ENCODE peak calls at places on chromosome 13, in seven cellular contexts. A, I, M, P, S, U and Q are unnamed samples.
A peak's percentile ranks its signal among the peaks of the same experiment; 100 is the strongest.

GRCh38 chr13:26721251-26721939 is 39.2 kb downstream of the GPR12 start:
- DNase-seq in A (no peak), I (no peak), M (no peak), P (no peak), S (no peak), U (no peak), Q (no peak)

GRCh38 chr13:52949044-52949443 is 79.6 kb upstream of the OLFM4 start:
- DNase-seq in A (no peak), I (no peak), M (no peak), P (no peak), S (no peak), U (no peak), Q (no peak)

GRCh38 chr13:107650081-107650701 is 565.1 kb downstream of the LIG4 start:
- DNase-seq in A (peak; percentile 16), I (peak; percentile 50), M (peak; percentile 25), P (peak; percentile 83), S (peak; percentile 74), U (peak; percentile 52), Q (peak; percentile 77)

GRCh38 chr13:48176781-48177180 is 56.2 kb upstream of the ITM2B start:
- DNase-seq in A (no peak), I (no peak), M (no peak), P (no peak), S (no peak), U (no peak), Q (no peak)

GRCh38 chr13:24605923-24606372 is 74.3 kb upstream of the ATP12A start:
- DNase-seq in A (no peak), I (peak; percentile 48), M (peak; percentile 58), P (peak; percentile 56), S (no peak), U (no peak), Q (peak; percentile 58)

GRCh38 chr13:23600534-23600933 is 30.3 kb downstream of the TNFRSF19 start:
- DNase-seq in A (no peak), I (no peak), M (no peak), P (no peak), S (no peak), U (no peak), Q (no peak)

GRCh38 chr13:67023088-67023893 is 206.8 kb downstream of the PCDH9 start:
- DNase-seq in A (no peak), I (peak; percentile 67), M (peak; percentile 87), P (peak; percentile 61), S (no peak), U (no peak), Q (no peak)

GRCh38 chr13:67614013-67614412 is 383.9 kb upstream of the PCDH9 start:
- DNase-seq in A (no peak), I (no peak), M (no peak), P (no peak), S (no peak), U (no peak), Q (no peak)

GRCh38 chr13:73370066-73370465 is 311.3 kb downstream of the KLF5 start:
- DNase-seq in A (no peak), I (no peak), M (no peak), P (no peak), S (no peak), U (no peak), Q (no peak)

GRCh38 chr13:26653310-26653709 is 95.8 kb downstream of the WASF3 start:
- DNase-seq in A (no peak), I (no peak), M (peak; percentile 61), P (no peak), S (no peak), U (no peak), Q (peak; percentile 78)

GRCh38 chr13:44523176-44524017 is 52.7 kb downstream of the TSC22D1 start:
- DNase-seq in A (no peak), I (peak; percentile 75), M (peak; percentile 84), P (peak; percentile 19), S (peak; percentile 13), U (no peak), Q (peak; percentile 67)

GRCh38 chr13:32284927-32285632 is 30.1 kb downstream of the ZAR1L start:
- DNase-seq in A (no peak), I (peak; percentile 86), M (peak; percentile 86), P (no peak), S (peak; percentile 73), U (no peak), Q (peak; percentile 63)

GRCh38 chr13:21556051-21556450 is 47.9 kb downstream of the MICU2 start:
- DNase-seq in A (no peak), I (no peak), M (peak; percentile 13), P (no peak), S (no peak), U (no peak), Q (peak; percentile 6)

GRCh38 chr13:66312312-66313087 is 917.6 kb downstream of the PCDH9 start:
- DNase-seq in A (no peak), I (peak; percentile 80), M (peak; percentile 93), P (no peak), S (no peak), U (no peak), Q (no peak)

GRCh38 chr13:23455401-23456185 is 22.1 kb upstream of the SACS start:
- DNase-seq in A (no peak), I (no peak), M (no peak), P (no peak), S (no peak), U (no peak), Q (no peak)

GRCh38 chr13:26497991-26498423 is 59.5 kb upstream of the WASF3 start:
- DNase-seq in A (no peak), I (peak; percentile 94), M (peak; percentile 96), P (no peak), S (no peak), U (no peak), Q (peak; percentile 96)

GRCh38 chr13:51997641-51998330 is 13.5 kb downstream of the ATP7B start:
- DNase-seq in A (no peak), I (no peak), M (no peak), P (peak; percentile 63), S (peak; percentile 36), U (no peak), Q (no peak)

DNA sequence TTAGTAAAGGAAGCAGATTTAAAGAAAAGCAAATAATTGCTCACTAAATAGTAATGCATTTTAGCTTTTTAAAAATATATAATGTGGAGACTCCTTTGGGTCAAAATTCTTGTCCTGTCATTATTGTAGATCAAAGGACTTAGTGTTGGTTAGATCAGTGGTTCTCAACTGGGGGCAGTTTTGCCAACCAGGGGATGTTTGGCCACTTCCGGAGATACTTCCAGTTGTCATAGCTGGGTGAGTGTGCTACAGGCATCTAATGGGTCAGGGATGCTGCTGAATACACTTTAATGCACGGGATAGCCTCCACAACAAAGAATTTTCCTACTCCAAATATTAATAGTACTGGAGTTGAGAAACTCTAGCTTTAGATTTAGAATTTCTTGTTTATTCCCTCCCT is 126.8 kb downstream of the LMO7 start:
- DNase-seq in A (no peak), I (no peak), M (no peak), P (no peak), S (no peak), U (no peak), Q (no peak)
- H3K4me3 ChIP-seq in A (no peak overlapping the region), I (no peak overlapping the region), M (no peak overlapping the region), P (no peak overlapping the region), S (no peak overlapping the region), U (peak overlapping the region; percentile 47), Q (peak overlapping the region; percentile 62)

GRCh38 chr13:80134360-80134759 is 206.6 kb downstream of the SPRY2 start:
- DNase-seq in A (no peak), I (no peak), M (no peak), P (no peak), S (no peak), U (no peak), Q (no peak)

GRCh38 chr13:80132741-80133601 is 208.0 kb downstream of the SPRY2 start:
- DNase-seq in A (peak; percentile 61), I (peak; percentile 74), M (peak; percentile 59), P (peak; percentile 28), S (peak; percentile 79), U (peak; percentile 55), Q (peak; percentile 67)

GRCh38 chr13:80133631-80134083 is 207.3 kb downstream of the SPRY2 start:
- DNase-seq in A (no peak), I (no peak), M (no peak), P (no peak), S (no peak), U (no peak), Q (peak; percentile 14)

GRCh38 chr13:80126382-80127068 is 214.4 kb downstream of the SPRY2 start:
- DNase-seq in A (no peak), I (no peak), M (no peak), P (no peak), S (no peak), U (no peak), Q (no peak)

GRCh38 chr13:80131204-80131603 is 209.7 kb downstream of the SPRY2 start:
- DNase-seq in A (peak; percentile 39), I (peak; percentile 70), M (peak; percentile 77), P (peak; percentile 60), S (peak; percentile 86), U (peak; percentile 88), Q (peak; percentile 80)
- H3K4me3 ChIP-seq in A (peak overlapping the region; percentile 10), I (peak overlapping the region; percentile 38), M (peak overlapping the region; percentile 13), P (no peak overlapping the region), S (peak overlapping the region; percentile 9), U (peak overlapping the region; percentile 37), Q (peak overlapping the region; percentile 78)

DNA sequence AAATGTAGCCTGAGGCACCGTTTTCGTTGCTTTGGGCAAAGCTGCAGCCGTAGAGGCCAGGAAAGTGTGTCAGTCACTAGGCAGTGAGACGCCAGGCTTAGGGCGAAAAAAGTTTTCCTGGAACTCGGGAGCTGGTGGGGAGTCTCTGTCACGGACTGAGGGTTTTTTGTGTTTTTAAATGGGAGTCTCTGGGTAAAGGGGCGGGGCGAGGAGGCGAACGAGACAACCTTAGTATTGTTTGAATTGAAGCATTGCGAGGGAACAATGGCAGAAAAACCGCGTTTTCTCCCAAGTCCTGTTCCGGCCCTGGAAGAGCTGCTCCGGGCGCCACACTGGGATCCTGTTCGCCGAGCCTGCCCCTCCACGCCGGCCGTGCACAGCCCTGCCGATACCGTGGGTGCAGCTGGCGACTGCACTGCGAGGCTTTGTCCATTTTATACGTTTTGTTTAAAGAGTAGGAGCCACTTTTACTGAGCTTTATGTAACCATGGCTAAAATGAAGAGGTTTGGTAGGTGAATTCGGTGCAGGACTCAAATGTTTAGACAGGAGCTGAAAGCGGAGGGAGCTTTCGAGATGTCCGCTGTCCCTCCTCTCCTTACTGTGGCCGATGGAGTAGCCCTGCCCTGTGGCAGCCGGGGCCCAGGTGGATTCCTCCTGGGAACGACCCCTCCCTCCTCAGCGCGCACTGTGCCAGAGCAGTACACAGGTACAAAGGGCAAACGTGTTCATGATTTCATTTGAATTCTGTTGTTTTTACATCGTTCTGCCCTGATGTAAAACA is 1.5 kb downstream of the COL4A2 start:
- DNase-seq in A (peak; percentile 44), I (no peak), M (peak; percentile 80), P (peak; percentile 85), S (peak; percentile 34), U (no peak), Q (peak; percentile 73)
- H3K4me3 ChIP-seq in A (peak overlapping the region; percentile 85), I (peak overlapping the region; percentile 74), M (peak overlapping the region; percentile 88), P (peak overlapping the region; percentile 98), S (peak overlapping the region; percentile 71), U (peak overlapping the region; percentile 78), Q (peak overlapping the region; percentile 89)

DNA sequence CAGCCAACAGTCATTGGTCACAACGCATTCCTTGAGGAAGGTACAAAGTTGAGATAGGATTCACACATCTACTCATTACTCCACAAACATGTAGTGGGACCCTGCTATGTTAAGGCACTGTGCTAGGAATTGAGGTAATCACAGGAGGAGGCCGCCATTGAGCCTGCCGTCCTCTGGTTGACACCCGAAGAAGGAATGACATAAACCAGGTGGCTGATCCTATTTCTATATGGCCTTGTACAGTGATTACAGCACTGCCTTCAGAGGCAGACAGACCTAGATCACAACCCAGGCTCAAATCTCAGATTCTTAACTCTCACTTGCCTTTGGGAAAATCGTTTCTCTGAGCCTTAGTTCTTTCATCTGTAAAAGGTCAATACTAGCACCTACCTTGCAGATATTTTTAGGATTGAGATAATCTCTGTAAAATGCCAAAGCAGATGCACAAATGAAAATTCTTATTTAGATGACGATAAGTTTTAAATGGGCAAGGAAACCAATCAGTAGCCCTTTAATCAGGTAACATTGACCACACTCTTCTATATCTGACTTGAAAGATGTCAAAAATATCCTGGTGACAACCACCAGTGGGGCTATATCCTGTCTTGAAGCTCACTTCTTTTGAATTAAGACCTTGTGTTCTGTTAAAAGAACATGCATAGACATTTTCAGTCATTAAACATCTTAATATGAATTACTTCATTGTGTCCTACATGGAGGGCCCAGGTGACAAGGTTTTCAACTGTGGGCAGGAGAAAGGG is 251.6 kb downstream of the KCTD12 start:
- DNase-seq in A (no peak), I (no peak), M (no peak), P (no peak), S (peak; percentile 17), U (no peak), Q (no peak)
- H3K4me3 ChIP-seq in A (no peak overlapping the region), I (no peak overlapping the region), M (no peak overlapping the region), P (no peak overlapping the region), S (no peak overlapping the region), U (no peak overlapping the region), Q (no peak overlapping the region)